ENCODE peak calls at places on chromosomes 12 and 14, in four cellular contexts. F is DND-41, M is HCT116, H is psoas muscle. R is an unnamed sample. For H3K27me3, the result is how much of the 10 kb centered on the place peaks cover.

GRCh38 chr12:11815397-11815796 is 165.9 kb downstream of the ETV6 start:
- DNase-seq in F (no peak), M (no peak), H (no peak), R (no peak)

GRCh38 chr12:48779869-48780268 is 9.0 kb downstream of the ADCY6 start:
- DNase-seq in F (no peak), M (no peak), H (peak), R (no peak)

GRCh38 chr12:93221841-93222240 is 155.9 kb upstream of the NUDT4 start:
- DNase-seq in F (no peak), M (no peak), H (no peak), R (no peak)

GRCh38 chr12:128009108-128009507 is 257.9 kb upstream of the TMEM132C start:
- DNase-seq in F (no peak), M (no peak), H (no peak), R (no peak)

GRCh38 chr14:61102549-61103466 is 121.8 kb downstream of the SLC38A6 start:
- DNase-seq in F (no peak), M (no peak), H (no peak), R (no peak)

GRCh38 chr14:87230726-87231125 is 762.3 kb downstream of the GALC start:
- DNase-seq in F (no peak), M (no peak), H (no peak), R (no peak)

GRCh38 chr14:30227871-30228270 is 300.2 kb upstream of the PRKD1 start:
- DNase-seq in F (no peak), M (no peak), H (peak), R (no peak)

GRCh38 chr12:68805592-68806120 is 2.3 kb upstream of the MDM2 start:
- DNase-seq in F (no peak), M (no peak), H (no peak), R (no peak)

GRCh38 chr12:11875414-11875935 is 195.3 kb upstream of the BCL2L14 start:
- DNase-seq in F (peak), M (peak), H (no peak), R (no peak)

GRCh38 chr14:67461341-67461985 is 27.1 kb downstream of the TMEM229B start:
- DNase-seq in F (no peak), M (no peak), H (no peak), R (no peak)

GRCh38 chr14:23028800-23029199 is 5.9 kb downstream of the PSMB5 start:
- DNase-seq in F (peak), M (no peak), H (no peak), R (no peak)

GRCh38 chr14:69716483-69717187 is 50.3 kb upstream of the SRSF5 start:
- DNase-seq in F (peak), M (no peak), H (no peak), R (no peak)

GRCh38 chr12:89461649-89462612 is 62.7 kb downstream of the GALNT4 start:
- DNase-seq in F (no peak), M (peak), H (no peak), R (no peak)

GRCh38 chr12:72610854-72611358 is 338.7 kb downstream of the TRHDE start:
- DNase-seq in F (no peak), M (no peak), H (no peak), R (no peak)

GRCh38 chr14:36751920-36752319 is 90.3 kb downstream of the PAX9 start:
- DNase-seq in F (no peak), M (no peak), H (no peak), R (no peak)

DNA sequence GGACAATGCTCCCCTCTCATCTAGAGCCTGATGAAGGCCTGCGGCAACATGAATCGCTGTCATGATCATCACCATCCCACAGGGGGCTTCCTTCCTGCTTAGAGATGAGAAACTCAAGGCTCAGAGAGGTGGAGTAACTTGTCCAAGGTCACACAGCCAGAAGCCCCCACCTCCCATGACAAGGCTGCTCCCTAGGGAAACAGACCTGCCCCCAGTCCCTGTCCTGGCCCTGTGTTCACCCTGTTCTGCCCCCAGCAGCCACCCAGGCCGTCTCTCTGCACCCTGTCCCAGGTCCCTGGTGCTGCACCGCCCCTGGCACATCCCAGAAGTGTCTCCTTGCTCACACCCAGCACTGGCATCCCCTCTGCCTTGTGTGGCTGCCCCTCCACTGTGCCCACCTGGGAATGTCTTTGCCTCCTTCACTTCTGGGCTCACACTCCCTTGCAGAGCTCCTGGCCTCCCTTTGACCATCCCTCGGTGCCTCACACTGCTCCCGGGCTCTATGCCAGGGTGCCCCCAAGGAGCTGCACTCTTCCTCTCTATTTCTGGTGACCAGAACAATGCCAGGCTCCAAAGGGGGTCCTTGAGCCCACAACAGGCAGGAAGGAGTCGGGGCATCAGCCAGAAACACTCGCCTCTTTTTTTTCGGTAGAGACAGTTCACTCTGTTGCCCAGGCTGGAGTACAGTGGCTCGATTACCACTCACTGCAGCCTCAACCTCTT is 70.5 kb downstream of the BCL11B start:
- DNase-seq in F (peak), M (no peak), H (no peak), R (no peak)
- TF ChIP-seq CTCF in F (peak), M (no peak), H (no peak), R (no peak)

DNA sequence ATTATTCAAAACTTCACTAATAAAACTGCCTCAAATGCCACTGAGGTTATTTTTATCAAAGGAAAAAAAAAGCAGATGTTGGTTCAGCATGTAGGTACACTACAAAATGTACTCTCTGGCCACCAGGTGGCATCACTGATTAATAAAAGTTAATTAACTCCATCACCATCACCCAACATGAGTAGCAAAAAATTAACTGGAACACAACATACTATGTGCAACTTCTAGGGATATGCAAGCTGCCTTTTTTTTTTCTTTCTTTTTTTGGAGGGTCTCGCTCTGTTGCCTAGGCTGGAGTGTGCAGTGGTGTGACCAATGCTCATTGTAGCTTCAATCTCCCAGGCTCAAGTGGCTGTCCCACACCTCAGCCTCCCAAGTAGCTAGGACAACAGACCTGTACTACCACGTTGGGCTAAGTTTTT is 43.8 kb upstream of the NR2C1 start:
- DNase-seq in F (peak), M (peak), H (no peak), R (peak)
- H3K4me3 ChIP-seq in F (no peak), M (peak), H (no peak), R (no peak)

GRCh38 chr12:96196781-96197180 is 2.6 kb downstream of the ELK3 start:
- DNase-seq in F (no peak), M (no peak), H (no peak), R (no peak)
- H3K27me3 ChIP-seq in F (under half), M (under half), H (under half), R (under half)

GRCh38 chr14:102238766-102239165 is 66.2 kb downstream of the MOK start:
- DNase-seq in F (no peak), M (no peak), H (no peak), R (no peak)

GRCh38 chr14:102239231-102239630 is 65.7 kb downstream of the MOK start:
- DNase-seq in F (no peak), M (no peak), H (no peak), R (no peak)

GRCh38 chr14:102235275-102235897 is 69.6 kb downstream of the MOK start:
- DNase-seq in F (peak), M (peak), H (peak), R (no peak)

GRCh38 chr14:102236026-102236425 is 68.9 kb downstream of the MOK start:
- DNase-seq in F (no peak), M (no peak), H (no peak), R (no peak)

GRCh38 chr14:102238131-102238530 is 66.8 kb downstream of the MOK start:
- DNase-seq in F (no peak), M (no peak), H (no peak), R (no peak)
- TF ChIP-seq CTCF in F (no peak), M (no peak), H (no peak), R (no peak)

GRCh38 chr14:52919971-52920370 is 30.9 kb downstream of the FERMT2 start:
- DNase-seq in F (no peak), M (no peak), H (no peak), R (no peak)
- H3K4me3 ChIP-seq in F (no peak), M (no peak), H (no peak), R (no peak)

GRCh38 chr14:105508601-105509000 is 17.6 kb downstream of the TEDC1 start:
- DNase-seq in F (no peak), M (no peak), H (peak), R (no peak)

GRCh38 chr14:105507247-105507646 is 16.2 kb downstream of the TEDC1 start:
- DNase-seq in F (no peak), M (no peak), H (peak), R (no peak)

GRCh38 chr14:105503918-105504692 is 13.1 kb downstream of the TEDC1 start:
- DNase-seq in F (no peak), M (no peak), H (peak), R (no peak)

GRCh38 chr14:105505101-105505500 is 14.1 kb downstream of the TEDC1 start:
- DNase-seq in F (no peak), M (no peak), H (peak), R (no peak)

DNA sequence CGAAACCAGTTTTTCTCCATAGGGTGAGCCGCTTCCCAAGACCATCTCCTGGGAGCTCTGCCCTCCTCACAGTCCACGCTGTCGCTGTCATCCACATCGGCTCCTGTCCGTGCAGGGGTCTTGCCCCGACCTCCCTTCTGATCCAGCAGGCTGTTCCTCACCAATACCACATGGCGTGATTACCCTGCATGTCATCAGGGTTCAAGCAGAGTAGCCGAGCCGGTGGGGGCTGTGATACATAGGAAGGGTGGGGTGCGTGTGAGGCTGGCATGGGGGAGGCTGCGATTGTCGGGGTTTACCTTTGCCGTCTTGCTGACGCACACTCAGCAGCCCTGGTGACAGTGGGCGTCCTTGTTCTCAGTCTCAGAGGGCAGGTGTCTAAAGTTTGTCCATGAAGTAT is 17.0 kb downstream of the TEDC1 start:
- DNase-seq in F (no peak), M (no peak), H (peak), R (no peak)
- H3K27me3 ChIP-seq in F (under half), M (under half), H (under half), R (under half)